ENCODE peak calls at places on chromosomes 4 and X, in four cellular contexts. S, Q, N and D are unnamed samples.

GRCh38 chrX:153907456-153907855 is 3.0 kb downstream of the AVPR2 start:
- DNase-seq in S (no peak), Q (no peak), N (no peak), D (no peak)

GRCh38 chr4:165336743-165337142 is 9.3 kb downstream of the MSMO1 start:
- DNase-seq in S (no peak), Q (no peak), N (no peak), D (no peak)

GRCh38 chr4:175412161-175412560 is 399.9 kb downstream of the GPM6A start:
- DNase-seq in S (no peak), Q (no peak), N (no peak), D (no peak)

GRCh38 chr4:80082693-80083092 is 9.7 kb upstream of the ANTXR2 start:
- DNase-seq in S (no peak), Q (no peak), N (no peak), D (no peak)

GRCh38 chr4:93433840-93434239 is 394.7 kb upstream of the ATOH1 start:
- DNase-seq in S (no peak), Q (no peak), N (no peak), D (no peak)

GRCh38 chrX:138026211-138026610 is 460.3 kb downstream of the ZIC3 start:
- DNase-seq in S (no peak), Q (no peak), N (no peak), D (no peak)

GRCh38 chr4:139300431-139301142 is 718 bp upstream of the NAA15 start:
- DNase-seq in S (peak), Q (peak), N (no peak), D (peak)

GRCh38 chr4:101644516-101644915 is 146.0 kb upstream of the BANK1 start:
- DNase-seq in S (no peak), Q (no peak), N (no peak), D (no peak)

GRCh38 chr4:2828758-2829181 is 14.9 kb upstream of the ADD1 start:
- DNase-seq in S (no peak), Q (no peak), N (no peak), D (no peak)

GRCh38 chr4:55318541-55319129 is 27.4 kb upstream of the SRD5A3 start:
- DNase-seq in S (no peak), Q (no peak), N (no peak), D (no peak)

GRCh38 chr4:26298198-26298950 is 22.4 kb upstream of the RBPJ start:
- DNase-seq in S (no peak), Q (peak), N (no peak), D (no peak)

GRCh38 chr4:48339642-48340041 is 1.7 kb upstream of the SLAIN2 start:
- DNase-seq in S (no peak), Q (no peak), N (no peak), D (no peak)

GRCh38 chrX:10685923-10686595 is 65.7 kb upstream of the MID1 start:
- DNase-seq in S (no peak), Q (no peak), N (no peak), D (no peak)

GRCh38 chr4:76716020-76716419 is 181.9 kb downstream of the SOWAHB start:
- DNase-seq in S (no peak), Q (no peak), N (no peak), D (no peak)

GRCh38 chr4:90245837-90246236 is 118.6 kb downstream of the CCSER1 start:
- DNase-seq in S (no peak), Q (peak), N (no peak), D (no peak)

GRCh38 chr4:53928825-53929224 is 135.6 kb downstream of the CHIC2 start:
- DNase-seq in S (no peak), Q (no peak), N (no peak), D (no peak)

GRCh38 chr4:133711817-133712216 is 489.8 kb downstream of the PABPC4L start:
- DNase-seq in S (no peak), Q (no peak), N (no peak), D (no peak)

GRCh38 chr4:90958256-90958895 is 831.2 kb downstream of the CCSER1 start:
- DNase-seq in S (peak), Q (no peak), N (no peak), D (no peak)

GRCh38 chr4:71130827-71131603 is 137.6 kb downstream of the DCK start:
- DNase-seq in S (no peak), Q (peak), N (no peak), D (peak)

GRCh38 chr4:168637872-168638756 is 141.3 kb downstream of the PALLD start:
- DNase-seq in S (no peak), Q (no peak), N (no peak), D (no peak)

GRCh38 chr4:145130788-145131398 is 32.8 kb downstream of the ABCE1 start:
- DNase-seq in S (no peak), Q (no peak), N (no peak), D (no peak)

GRCh38 chrX:37672563-37672962 is 13.0 kb upstream of the XK start:
- DNase-seq in S (no peak), Q (no peak), N (no peak), D (no peak)

GRCh38 chr4:8747896-8748575 is 123.6 kb downstream of the HMX1 start:
- DNase-seq in S (no peak), Q (no peak), N (no peak), D (no peak)

GRCh38 chr4:681736-682451 is 7.1 kb downstream of the SLC49A3 start:
- DNase-seq in S (peak), Q (no peak), N (peak), D (no peak)

GRCh38 chr4:159390648-159391047 is 287.8 kb downstream of the RAPGEF2 start:
- DNase-seq in S (no peak), Q (peak), N (no peak), D (no peak)